ENCODE peak calls at places on chromosome X, in four cellular contexts. One of them, this sample, is unnamed.

GRCh38 chrX:105463483-105463882 is 243.0 kb upstream of the TEX13A start:
- DNase-seq in HEK293T: no peak
- DNase-seq in GM12878: no peak
- DNase-seq in HepG2: no peak
- DNase-seq in this sample: no peak

GRCh38 chrX:45527834-45528233 is 327.2 kb upstream of the DIPK2B start:
- DNase-seq in GM12878: no peak
- DNase-seq in HepG2: no peak
- DNase-seq in HEK293T: no peak
- DNase-seq in this sample: no peak

GRCh38 chrX:132480581-132481203 is 8.1 kb downstream of the MBNL3 start:
- DNase-seq in GM12878: peak
- DNase-seq in HepG2: peak
- DNase-seq in HEK293T: no peak
- DNase-seq in this sample: no peak

GRCh38 chrX:41802958-41803357 is 79.0 kb downstream of the GPR82 start:
- DNase-seq in HEK293T: no peak
- DNase-seq in HepG2: no peak
- DNase-seq in GM12878: no peak
- DNase-seq in this sample: no peak

GRCh38 chrX:43557792-43558191 is 98.3 kb upstream of the MAOA start:
- DNase-seq in HEK293T: peak
- DNase-seq in GM12878: peak
- DNase-seq in HepG2: peak
- DNase-seq in this sample: peak

GRCh38 chrX:115490814-115491213 is 70.2 kb upstream of the PLS3 start:
- DNase-seq in HepG2: no peak
- DNase-seq in HEK293T: no peak
- DNase-seq in GM12878: no peak
- DNase-seq in this sample: no peak

GRCh38 chrX:49930046-49930445 is 7.7 kb downstream of the CLCN5 start:
- DNase-seq in HEK293T: no peak
- DNase-seq in HepG2: no peak
- DNase-seq in GM12878: no peak
- DNase-seq in this sample: no peak

GRCh38 chrX:24426340-24426913 is 38.7 kb upstream of the PDK3 start:
- DNase-seq in HEK293T: no peak
- DNase-seq in GM12878: no peak
- DNase-seq in HepG2: peak
- DNase-seq in this sample: peak

GRCh38 chrX:37781808-37782207 is 1.9 kb downstream of the CYBB start:
- DNase-seq in HEK293T: no peak
- DNase-seq in HepG2: no peak
- DNase-seq in GM12878: no peak
- DNase-seq in this sample: no peak

GRCh38 chrX:110287605-110288004 is 30.3 kb downstream of the AMMECR1 start:
- DNase-seq in HEK293T: no peak
- DNase-seq in GM12878: no peak
- DNase-seq in HepG2: no peak
- DNase-seq in this sample: no peak

GRCh38 chrX:12315526-12315925 is 177.3 kb downstream of the FRMPD4 start:
- DNase-seq in HepG2: no peak
- DNase-seq in GM12878: no peak
- DNase-seq in HEK293T: no peak
- DNase-seq in this sample: no peak

GRCh38 chrX:131792356-131792749 is 230.7 kb upstream of the STK26 start:
- DNase-seq in HepG2: no peak
- DNase-seq in HEK293T: peak
- DNase-seq in GM12878: peak
- DNase-seq in this sample: no peak

GRCh38 chrX:120144178-120144844 is 14.1 kb upstream of the RHOXF2 start:
- DNase-seq in HepG2: no peak
- DNase-seq in GM12878: no peak
- DNase-seq in HEK293T: no peak
- DNase-seq in this sample: peak

GRCh38 chrX:131830400-131831184 is 192.5 kb upstream of the STK26 start:
- DNase-seq in HEK293T: peak
- DNase-seq in GM12878: peak
- DNase-seq in HepG2: peak
- DNase-seq in this sample: peak

GRCh38 chrX:12447448-12448154 is 309.3 kb downstream of the FRMPD4 start:
- DNase-seq in HepG2: no peak
- DNase-seq in HEK293T: no peak
- DNase-seq in GM12878: no peak
- DNase-seq in this sample: no peak

GRCh38 chrX:101462892-101463291 is 22.4 kb upstream of the ARMCX4 start:
- DNase-seq in HEK293T: peak
- DNase-seq in GM12878: no peak
- DNase-seq in HepG2: peak
- DNase-seq in this sample: peak

GRCh38 chrX:140507982-140508305 is 3.1 kb upstream of the SOX3 start:
- DNase-seq in GM12878: no peak
- DNase-seq in HEK293T: peak
- DNase-seq in HepG2: no peak
- DNase-seq in this sample: no peak

GRCh38 chrX:148588649-148589310 is 88.4 kb downstream of the AFF2 start:
- DNase-seq in GM12878: no peak
- DNase-seq in HepG2: no peak
- DNase-seq in HEK293T: no peak
- DNase-seq in this sample: no peak

GRCh38 chrX:95678679-95679078 is 1006.0 kb upstream of the DIAPH2 start:
- DNase-seq in HEK293T: no peak
- DNase-seq in HepG2: no peak
- DNase-seq in GM12878: no peak
- DNase-seq in this sample: no peak

GRCh38 chrX:149312097-149312496 is 193.0 kb downstream of the IDS start:
- DNase-seq in GM12878: no peak
- DNase-seq in HEK293T: no peak
- DNase-seq in HepG2: no peak
- DNase-seq in this sample: no peak

DNA sequence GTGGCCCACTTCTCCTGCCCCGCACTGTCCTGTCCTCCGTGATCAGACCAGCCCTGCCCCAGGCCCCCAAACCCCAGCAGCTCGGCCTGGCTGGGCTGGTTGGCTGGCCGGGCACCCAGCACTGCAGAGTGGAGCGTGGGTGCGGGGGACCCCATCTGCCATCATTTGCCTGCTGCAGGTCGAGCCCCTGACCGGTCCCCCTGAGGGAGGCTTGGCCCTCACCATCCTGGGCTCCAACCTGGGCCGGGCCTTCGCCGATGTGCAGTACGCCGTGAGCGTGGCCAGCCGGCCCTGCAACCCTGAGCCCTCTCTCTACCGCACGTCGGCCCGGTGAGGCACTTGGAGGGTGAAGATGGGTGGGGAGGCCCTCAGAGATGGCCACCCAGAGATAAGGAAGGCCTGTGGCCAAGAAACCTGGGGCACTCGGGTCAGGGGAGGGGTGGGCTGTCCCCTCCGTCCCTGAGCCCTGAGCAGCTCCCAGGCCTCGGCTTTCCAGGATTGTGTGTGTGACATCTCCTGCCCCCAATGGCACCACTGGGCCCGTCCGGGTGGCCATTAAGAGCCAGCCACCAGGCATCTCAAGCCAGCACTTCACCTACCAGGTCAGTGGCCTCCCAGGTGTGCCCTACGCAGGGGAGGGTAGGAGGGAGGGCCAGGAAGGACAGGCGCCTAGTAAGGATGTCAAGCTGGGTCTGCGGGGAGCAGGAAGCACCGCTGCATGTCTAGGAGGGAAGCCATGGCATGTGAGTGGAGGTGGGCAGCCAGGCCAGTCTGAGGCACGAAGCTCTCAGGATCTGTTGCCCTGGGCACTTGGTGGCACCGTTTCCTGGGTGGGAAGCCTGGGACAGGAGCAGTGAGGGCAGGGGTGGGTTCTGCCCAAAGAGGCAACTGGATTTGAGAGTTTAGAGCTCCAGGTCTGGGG is 7.9 kb downstream of the PLXNB3 start:
- DNase-seq in HEK293T: no peak
- DNase-seq in GM12878: no peak
- DNase-seq in HepG2: no peak
- DNase-seq in this sample: no peak
- TF ChIP-seq FOXK2 in HEK293T: no peak
- TF ChIP-seq FOXK2 in GM12878: no peak
- TF ChIP-seq FOXK2 in HepG2: no peak
- TF ChIP-seq FOXK2 in this sample: no peak

GRCh38 chrX:10505726-10506125 is 114.7 kb downstream of the MID1 start:
- DNase-seq in GM12878: no peak
- DNase-seq in HEK293T: no peak
- DNase-seq in HepG2: no peak
- DNase-seq in this sample: no peak

GRCh38 chrX:10508891-10509290 is 111.5 kb downstream of the MID1 start:
- DNase-seq in HepG2: no peak
- DNase-seq in GM12878: no peak
- DNase-seq in HEK293T: no peak
- DNase-seq in this sample: no peak

GRCh38 chrX:10507876-10508275 is 112.5 kb downstream of the MID1 start:
- DNase-seq in GM12878: no peak
- DNase-seq in HepG2: no peak
- DNase-seq in HEK293T: no peak
- DNase-seq in this sample: no peak

GRCh38 chrX:10507181-10507580 is 113.2 kb downstream of the MID1 start:
- DNase-seq in HepG2: no peak
- DNase-seq in HEK293T: no peak
- DNase-seq in GM12878: no peak
- DNase-seq in this sample: no peak

GRCh38 chrX:10506781-10507180 is 113.6 kb downstream of the MID1 start:
- DNase-seq in HepG2: no peak
- DNase-seq in GM12878: no peak
- DNase-seq in HEK293T: no peak
- DNase-seq in this sample: no peak
- TF ChIP-seq FOXK2 in HepG2: no peak
- TF ChIP-seq FOXK2 in GM12878: no peak
- TF ChIP-seq FOXK2 in HEK293T: no peak
- TF ChIP-seq FOXK2 in this sample: no peak

GRCh38 chrX:107360788-107361360 is 88.6 kb upstream of the FRMPD3 start:
- DNase-seq in GM12878: no peak
- DNase-seq in HepG2: no peak
- DNase-seq in HEK293T: no peak
- DNase-seq in this sample: no peak

GRCh38 chrX:107355533-107355932 is 93.9 kb upstream of the FRMPD3 start:
- DNase-seq in GM12878: no peak
- DNase-seq in HepG2: no peak
- DNase-seq in HEK293T: no peak
- DNase-seq in this sample: no peak
- TF ChIP-seq FOXK2 in GM12878: no peak
- TF ChIP-seq FOXK2 in HepG2: no peak
- TF ChIP-seq FOXK2 in HEK293T: no peak
- TF ChIP-seq FOXK2 in this sample: no peak

GRCh38 chrX:112636288-112636687 is 43.5 kb downstream of the LHFPL1 start:
- DNase-seq in GM12878: no peak
- DNase-seq in HEK293T: no peak
- DNase-seq in HepG2: no peak
- DNase-seq in this sample: no peak
- TF ChIP-seq FOXK2 in GM12878: no peak
- TF ChIP-seq FOXK2 in HEK293T: no peak
- TF ChIP-seq FOXK2 in HepG2: no peak
- TF ChIP-seq FOXK2 in this sample: no peak